ENCODE peak calls at places on chromosomes 12 and 14, in four cellular contexts. One of them, this sample, is unnamed.

GRCh38 chr14:101820283-101820798 is 58.8 kb downstream of the PPP2R5C start:
- DNase-seq in heart right ventricle: no peak
- DNase-seq in EH: no peak
- DNase-seq in naive thymus-derived CD8-positive, alpha-beta T cell: peak
- DNase-seq in this sample: no peak

GRCh38 chr14:105927094-105927475 is 400.7 kb downstream of the TMEM121 start:
- DNase-seq in heart right ventricle: no peak
- DNase-seq in EH: no peak
- DNase-seq in naive thymus-derived CD8-positive, alpha-beta T cell: no peak
- DNase-seq in this sample: no peak

GRCh38 chr12:63821781-63822251 is 22.7 kb upstream of the SRGAP1 start:
- DNase-seq in heart right ventricle: peak
- DNase-seq in EH: peak
- DNase-seq in naive thymus-derived CD8-positive, alpha-beta T cell: no peak
- DNase-seq in this sample: peak

GRCh38 chr12:113190761-113191160 is 5.2 kb downstream of the RITA1 start:
- DNase-seq in heart right ventricle: no peak
- DNase-seq in EH: peak
- DNase-seq in naive thymus-derived CD8-positive, alpha-beta T cell: no peak
- DNase-seq in this sample: peak

GRCh38 chr12:95146767-95147166 is 70.5 kb downstream of the FGD6 start:
- DNase-seq in heart right ventricle: no peak
- DNase-seq in EH: no peak
- DNase-seq in naive thymus-derived CD8-positive, alpha-beta T cell: no peak
- DNase-seq in this sample: no peak

GRCh38 chr14:98161366-98161765 is 1110.6 kb downstream of the BCL11B start:
- DNase-seq in heart right ventricle: no peak
- DNase-seq in EH: no peak
- DNase-seq in naive thymus-derived CD8-positive, alpha-beta T cell: no peak
- DNase-seq in this sample: no peak

GRCh38 chr14:34713681-34714319 is 593 bp downstream of the CFL2 start:
- DNase-seq in heart right ventricle: peak
- DNase-seq in EH: peak
- DNase-seq in naive thymus-derived CD8-positive, alpha-beta T cell: peak
- DNase-seq in this sample: peak

GRCh38 chr12:25981597-25981996 is 23.1 kb downstream of the RASSF8 start:
- DNase-seq in heart right ventricle: no peak
- DNase-seq in EH: no peak
- DNase-seq in naive thymus-derived CD8-positive, alpha-beta T cell: no peak
- DNase-seq in this sample: no peak

GRCh38 chr12:118374909-118375308 is 1.4 kb upstream of the SUDS3 start:
- DNase-seq in heart right ventricle: no peak
- DNase-seq in EH: no peak
- DNase-seq in naive thymus-derived CD8-positive, alpha-beta T cell: no peak
- DNase-seq in this sample: no peak

GRCh38 chr12:23949212-23950010 is at the start of gene SOX5:
- DNase-seq in heart right ventricle: peak
- DNase-seq in EH: no peak
- DNase-seq in naive thymus-derived CD8-positive, alpha-beta T cell: no peak
- DNase-seq in this sample: peak

GRCh38 chr12:58443273-58443980 is 476.9 kb downstream of the LRIG3 start:
- DNase-seq in heart right ventricle: no peak
- DNase-seq in EH: peak
- DNase-seq in naive thymus-derived CD8-positive, alpha-beta T cell: no peak
- DNase-seq in this sample: peak

GRCh38 chr12:1840561-1840960 is 20.2 kb downstream of the LRTM2 start:
- DNase-seq in heart right ventricle: no peak
- DNase-seq in EH: no peak
- DNase-seq in naive thymus-derived CD8-positive, alpha-beta T cell: no peak
- DNase-seq in this sample: no peak

GRCh38 chr12:90959538-90960139 is 4.7 kb upstream of the CCER1 start:
- DNase-seq in heart right ventricle: no peak
- DNase-seq in EH: peak
- DNase-seq in naive thymus-derived CD8-positive, alpha-beta T cell: peak
- DNase-seq in this sample: peak

GRCh38 chr14:67583711-67584644 is 16.1 kb downstream of the PIGH start:
- DNase-seq in heart right ventricle: no peak
- DNase-seq in EH: peak
- DNase-seq in naive thymus-derived CD8-positive, alpha-beta T cell: peak
- DNase-seq in this sample: peak

GRCh38 chr14:104820669-104821228 is 19.8 kb downstream of the ZBTB42 start:
- DNase-seq in heart right ventricle: no peak
- DNase-seq in EH: peak
- DNase-seq in naive thymus-derived CD8-positive, alpha-beta T cell: no peak
- DNase-seq in this sample: peak

GRCh38 chr14:22319526-22320352 is 269.3 kb downstream of the DAD1 start:
- DNase-seq in heart right ventricle: no peak
- DNase-seq in EH: peak
- DNase-seq in naive thymus-derived CD8-positive, alpha-beta T cell: no peak
- DNase-seq in this sample: peak

GRCh38 chr12:115209230-115209629 is 525.3 kb upstream of the TBX3 start:
- DNase-seq in heart right ventricle: no peak
- DNase-seq in EH: no peak
- DNase-seq in naive thymus-derived CD8-positive, alpha-beta T cell: no peak
- DNase-seq in this sample: no peak

GRCh38 chr14:95533391-95533821 is 1.4 kb upstream of the GLRX5 start:
- DNase-seq in heart right ventricle: no peak
- DNase-seq in EH: peak
- DNase-seq in naive thymus-derived CD8-positive, alpha-beta T cell: no peak
- DNase-seq in this sample: peak

GRCh38 chr12:92047058-92047826 is 98.4 kb downstream of the BTG1 start:
- DNase-seq in heart right ventricle: no peak
- DNase-seq in EH: no peak
- DNase-seq in naive thymus-derived CD8-positive, alpha-beta T cell: no peak
- DNase-seq in this sample: peak

GRCh38 chr12:51751657-51752056 is 96.9 kb downstream of the FIGNL2 start:
- DNase-seq in heart right ventricle: no peak
- DNase-seq in EH: no peak
- DNase-seq in naive thymus-derived CD8-positive, alpha-beta T cell: no peak
- DNase-seq in this sample: peak

GRCh38 chr14:70642313-70643235 is 858 bp downstream of the TTC9 start:
- DNase-seq in heart right ventricle: no peak
- DNase-seq in EH: no peak
- DNase-seq in naive thymus-derived CD8-positive, alpha-beta T cell: peak
- DNase-seq in this sample: no peak

This sample was measured in IMR-90.